ENCODE peak calls at places on chromosome 11, in ten cellular contexts. T is stimulated activated CD8-positive, alpha-beta memory T cell treated with anti-CD3 and anti-CD28 coated beads, Interleukin-15, amount 100 ng/mL, for 4 hours; N is stimulated activated CD4-positive, alpha-beta T cell treated with anti-CD3 and anti-CD28 coated beads, Interleukin-1b, Interleukin-23, amount 100 ng/mL, for 24 hours; P is NCI-H1105; F is stimulated activated naive CD8-positive, alpha-beta T cell treated with anti-CD3 and anti-CD28 coated beads, Interleukin-15, amount 100 ng/mL, for 72 hours; L is effector memory CD8-positive, alpha-beta T cell; B is HEK293T; E is cardiac fibroblast; Q is LoVo; A is AG10803. C is an unnamed sample.

GRCh38 chr11:71489311-71490043 is 36.5 kb downstream of the NADSYN1 start:
- DNase-seq in T (no peak), N (peak; percentile 62), P (no peak), F (peak; percentile 62), L (no peak), B (no peak), E (peak; percentile 35), Q (no peak), A (no peak), C (no peak)

GRCh38 chr11:6452219-6452618 is 11.4 kb upstream of the HPX start:
- DNase-seq in T (no peak), N (no peak), P (no peak), F (no peak), L (no peak), B (no peak), E (peak; percentile 29), Q (no peak), A (peak; percentile 26), C (no peak)

GRCh38 chr11:6932150-6932549 is 5.9 kb downstream of the ZNF215 start:
- DNase-seq in T (no peak), N (no peak), P (no peak), F (no peak), L (no peak), B (no peak), E (no peak), Q (no peak), A (no peak), C (no peak)

GRCh38 chr11:121329786-121330395 is 37.3 kb downstream of the SC5D start:
- DNase-seq in T (no peak), N (no peak), P (no peak), F (no peak), L (no peak), B (no peak), E (no peak), Q (no peak), A (no peak), C (no peak)

GRCh38 chr11:122149232-122149631 is 33.2 kb upstream of the BLID start:
- DNase-seq in T (no peak), N (no peak), P (no peak), F (no peak), L (no peak), B (no peak), E (no peak), Q (no peak), A (no peak), C (no peak)

GRCh38 chr11:84795698-84796097 is 831.4 kb downstream of the DLG2 start:
- DNase-seq in T (no peak), N (no peak), P (no peak), F (no peak), L (no peak), B (no peak), E (no peak), Q (no peak), A (no peak), C (no peak)

GRCh38 chr11:132080121-132080520 is 709.7 kb downstream of the NTM start:
- DNase-seq in T (no peak), N (no peak), P (no peak), F (no peak), L (no peak), B (no peak), E (no peak), Q (no peak), A (no peak), C (no peak)

GRCh38 chr11:2515401-2516275 is 70.8 kb downstream of the KCNQ1 start:
- DNase-seq in T (no peak), N (no peak), P (no peak), F (peak; percentile 3), L (no peak), B (no peak), E (no peak), Q (no peak), A (no peak), C (no peak)

GRCh38 chr11:97963528-97964331 is 1057.0 kb upstream of the CNTN5 start:
- DNase-seq in T (no peak), N (no peak), P (no peak), F (no peak), L (no peak), B (no peak), E (peak; percentile 46), Q (no peak), A (peak; percentile 12), C (no peak)

GRCh38 chr11:118223992-118224391 is 819 bp downstream of the JAML start:
- DNase-seq in T (no peak), N (no peak), P (no peak), F (peak; percentile 53), L (no peak), B (no peak), E (no peak), Q (no peak), A (no peak), C (no peak)

GRCh38 chr11:73275381-73275750 is 3.2 kb downstream of the P2RY6 start:
- DNase-seq in T (no peak), N (no peak), P (no peak), F (no peak), L (no peak), B (no peak), E (no peak), Q (no peak), A (no peak), C (no peak)

C was measured in omental fat pad.